ENCODE peak calls at places on chromosomes 12 and 14, in six cellular contexts. One of them, this sample, is unnamed.

GRCh38 chr14:55944757-55945156 is 173.5 kb upstream of the PELI2 start:
- DNase-seq in cardiac muscle cell: no peak
- DNase-seq in gastrocnemius medialis: no peak
- DNase-seq in RWPE2: no peak
- DNase-seq in thyroid gland: no peak
- DNase-seq in K562: no peak
- DNase-seq in this sample: no peak

GRCh38 chr12:130097342-130097741 is 64.9 kb upstream of the FZD10 start:
- DNase-seq in gastrocnemius medialis: no peak
- DNase-seq in cardiac muscle cell: no peak
- DNase-seq in K562: no peak
- DNase-seq in RWPE2: no peak
- DNase-seq in thyroid gland: no peak
- DNase-seq in this sample: no peak

GRCh38 chr14:105250008-105250366 is 1.7 kb downstream of the BTBD6 start:
- DNase-seq in RWPE2: no peak
- DNase-seq in K562: no peak
- DNase-seq in gastrocnemius medialis: no peak
- DNase-seq in thyroid gland: no peak
- DNase-seq in cardiac muscle cell: no peak
- DNase-seq in this sample: no peak

GRCh38 chr14:61113561-61113960 is 132.5 kb downstream of the SLC38A6 start:
- DNase-seq in gastrocnemius medialis: no peak
- DNase-seq in cardiac muscle cell: no peak
- DNase-seq in thyroid gland: no peak
- DNase-seq in K562: no peak
- DNase-seq in RWPE2: no peak
- DNase-seq in this sample: no peak

GRCh38 chr14:22265319-22266140 is 323.5 kb downstream of the DAD1 start:
- DNase-seq in RWPE2: no peak
- DNase-seq in cardiac muscle cell: no peak
- DNase-seq in thyroid gland: no peak
- DNase-seq in gastrocnemius medialis: no peak
- DNase-seq in K562: no peak
- DNase-seq in this sample: no peak

GRCh38 chr12:114439833-114440449 is 34.0 kb upstream of the TBX5 start:
- DNase-seq in cardiac muscle cell: no peak
- DNase-seq in gastrocnemius medialis: no peak
- DNase-seq in thyroid gland: no peak
- DNase-seq in K562: no peak
- DNase-seq in RWPE2: no peak
- DNase-seq in this sample: peak; percentile 63

GRCh38 chr14:36430662-36431084 is 89.4 kb downstream of the NKX2-1 start:
- DNase-seq in gastrocnemius medialis: no peak
- DNase-seq in cardiac muscle cell: no peak
- DNase-seq in K562: no peak
- DNase-seq in RWPE2: no peak
- DNase-seq in thyroid gland: no peak
- DNase-seq in this sample: no peak

GRCh38 chr14:53529519-53529918 is 376.4 kb upstream of the DDHD1 start:
- DNase-seq in gastrocnemius medialis: no peak
- DNase-seq in K562: no peak
- DNase-seq in cardiac muscle cell: no peak
- DNase-seq in thyroid gland: no peak
- DNase-seq in RWPE2: no peak
- DNase-seq in this sample: no peak

GRCh38 chr12:47244730-47245285 is 165.0 kb upstream of the AMIGO2 start:
- DNase-seq in RWPE2: no peak
- DNase-seq in gastrocnemius medialis: no peak
- DNase-seq in K562: no peak
- DNase-seq in thyroid gland: no peak
- DNase-seq in cardiac muscle cell: no peak
- DNase-seq in this sample: no peak

GRCh38 chr14:99707420-99707819 is 23.3 kb downstream of the CYP46A1 start:
- DNase-seq in K562: no peak
- DNase-seq in cardiac muscle cell: no peak
- DNase-seq in thyroid gland: no peak
- DNase-seq in RWPE2: no peak
- DNase-seq in gastrocnemius medialis: no peak
- DNase-seq in this sample: no peak

GRCh38 chr14:75417674-75418073 is 10.1 kb upstream of the JDP2 start:
- DNase-seq in thyroid gland: peak; percentile 44
- DNase-seq in K562: no peak
- DNase-seq in gastrocnemius medialis: peak; percentile 15
- DNase-seq in RWPE2: no peak
- DNase-seq in cardiac muscle cell: no peak
- DNase-seq in this sample: no peak

GRCh38 chr12:3803865-3804472 is 51.1 kb upstream of the CRACR2A start:
- DNase-seq in cardiac muscle cell: peak; percentile 77
- DNase-seq in K562: peak; percentile 53
- DNase-seq in gastrocnemius medialis: peak; percentile 59
- DNase-seq in RWPE2: no peak
- DNase-seq in thyroid gland: peak; percentile 72
- DNase-seq in this sample: peak; percentile 77

GRCh38 chr14:69615471-69616407 is 4.3 kb downstream of the SUSD6 start:
- DNase-seq in RWPE2: no peak
- DNase-seq in K562: no peak
- DNase-seq in thyroid gland: peak; percentile 86
- DNase-seq in gastrocnemius medialis: peak; percentile 50
- DNase-seq in cardiac muscle cell: no peak
- DNase-seq in this sample: no peak
- H3K4me3 ChIP-seq in RWPE2: no peak overlapping the region
- H3K4me3 ChIP-seq in K562: peak overlapping the region; percentile 28
- H3K4me3 ChIP-seq in thyroid gland: no peak overlapping the region
- H3K4me3 ChIP-seq in gastrocnemius medialis: peak overlapping the region; percentile 50
- H3K4me3 ChIP-seq in cardiac muscle cell: no peak overlapping the region
- H3K4me3 ChIP-seq in this sample: peak overlapping the region; percentile 22

GRCh38 chr12:58007875-58008274 is 66.5 kb downstream of the ATP23 start:
- DNase-seq in gastrocnemius medialis: no peak
- DNase-seq in K562: no peak
- DNase-seq in thyroid gland: no peak
- DNase-seq in RWPE2: no peak
- DNase-seq in cardiac muscle cell: no peak
- DNase-seq in this sample: no peak
- H3K4me1 ChIP-seq in gastrocnemius medialis: no peaks in the 10 kb centered on the region
- H3K4me1 ChIP-seq in K562: no peaks in the 10 kb centered on the region
- H3K4me1 ChIP-seq in thyroid gland: no peaks in the 10 kb centered on the region
- H3K4me1 ChIP-seq in RWPE2: no peaks in the 10 kb centered on the region
- H3K4me1 ChIP-seq in cardiac muscle cell: no peaks in the 10 kb centered on the region
- H3K4me1 ChIP-seq in this sample: no peaks in the 10 kb centered on the region

DNA sequence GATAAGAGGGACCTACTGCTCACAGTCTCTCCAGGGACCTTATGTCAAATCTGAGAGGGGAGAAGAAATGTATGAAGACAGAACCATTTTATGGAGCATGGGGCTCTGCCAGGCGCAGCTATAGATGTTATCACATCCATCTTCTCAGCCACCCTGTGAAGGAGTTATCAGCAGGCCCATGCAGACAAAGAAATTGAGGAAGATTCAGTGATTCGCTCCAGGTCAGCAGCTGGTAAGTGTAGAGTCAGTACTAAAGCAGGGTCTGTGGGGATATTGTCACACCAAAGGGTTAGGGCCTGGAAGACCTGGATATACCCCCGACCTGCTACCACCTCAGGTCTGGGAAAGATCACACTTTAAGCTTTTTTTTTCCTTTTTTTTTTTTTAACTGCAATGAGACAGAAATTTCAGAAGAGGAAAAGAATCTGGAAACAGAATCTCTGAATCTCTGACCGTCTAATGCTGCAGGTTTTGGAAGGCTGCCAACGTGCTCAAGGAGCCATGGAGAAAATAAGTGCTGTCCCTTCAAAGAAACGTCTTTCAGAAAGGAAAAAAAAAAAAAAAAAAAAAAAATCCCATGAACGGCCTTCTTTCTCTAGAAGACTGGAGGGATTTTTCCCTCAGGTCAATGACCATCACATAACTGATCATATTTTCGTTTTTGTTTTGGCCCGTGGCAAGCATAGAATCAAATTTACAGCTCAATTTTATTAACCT is 73.3 kb upstream of the PLEKHG7 start:
- DNase-seq in K562: no peak
- DNase-seq in cardiac muscle cell: peak; percentile 48
- DNase-seq in RWPE2: no peak
- DNase-seq in gastrocnemius medialis: no peak
- DNase-seq in thyroid gland: peak; percentile 92
- DNase-seq in this sample: peak; percentile 14
- H3K27ac ChIP-seq in K562: no peak overlapping the region
- H3K27ac ChIP-seq in cardiac muscle cell: no peak overlapping the region
- H3K27ac ChIP-seq in RWPE2: no peak overlapping the region
- H3K27ac ChIP-seq in gastrocnemius medialis: no peak overlapping the region
- H3K27ac ChIP-seq in thyroid gland: peak overlapping the region; percentile 68
- H3K27ac ChIP-seq in this sample: no peak overlapping the region

GRCh38 chr12:12744556-12745305 is 27.6 kb downstream of the CDKN1B start:
- DNase-seq in K562: no peak
- DNase-seq in RWPE2: no peak
- DNase-seq in gastrocnemius medialis: no peak
- DNase-seq in cardiac muscle cell: no peak
- DNase-seq in thyroid gland: no peak
- DNase-seq in this sample: no peak

GRCh38 chr12:12747281-12747680 is 30.1 kb downstream of the CDKN1B start:
- DNase-seq in thyroid gland: no peak
- DNase-seq in RWPE2: no peak
- DNase-seq in cardiac muscle cell: peak; percentile 26
- DNase-seq in gastrocnemius medialis: no peak
- DNase-seq in K562: no peak
- DNase-seq in this sample: no peak

GRCh38 chr12:12745576-12746211 is 28.5 kb downstream of the CDKN1B start:
- DNase-seq in cardiac muscle cell: no peak
- DNase-seq in gastrocnemius medialis: no peak
- DNase-seq in thyroid gland: no peak
- DNase-seq in RWPE2: no peak
- DNase-seq in K562: no peak
- DNase-seq in this sample: no peak

GRCh38 chr12:12748051-12748450 is 30.9 kb downstream of the CDKN1B start:
- DNase-seq in thyroid gland: no peak
- DNase-seq in cardiac muscle cell: no peak
- DNase-seq in gastrocnemius medialis: no peak
- DNase-seq in K562: no peak
- DNase-seq in RWPE2: no peak
- DNase-seq in this sample: no peak

GRCh38 chr12:12749433-12749832 is 32.3 kb downstream of the CDKN1B start:
- DNase-seq in RWPE2: no peak
- DNase-seq in thyroid gland: no peak
- DNase-seq in cardiac muscle cell: no peak
- DNase-seq in gastrocnemius medialis: no peak
- DNase-seq in K562: no peak
- DNase-seq in this sample: no peak
- H3K4me3 ChIP-seq in RWPE2: no peak overlapping the region
- H3K4me3 ChIP-seq in thyroid gland: no peak overlapping the region
- H3K4me3 ChIP-seq in cardiac muscle cell: no peak overlapping the region
- H3K4me3 ChIP-seq in gastrocnemius medialis: no peak overlapping the region
- H3K4me3 ChIP-seq in K562: no peak overlapping the region
- H3K4me3 ChIP-seq in this sample: peak overlapping the region; percentile 38

GRCh38 chr12:14942532-14942931 is 4.2 kb upstream of the ERP27 start:
- DNase-seq in RWPE2: no peak
- DNase-seq in thyroid gland: no peak
- DNase-seq in K562: no peak
- DNase-seq in gastrocnemius medialis: no peak
- DNase-seq in cardiac muscle cell: no peak
- DNase-seq in this sample: no peak
- H3K4me1 ChIP-seq in RWPE2: no peaks in the 10 kb centered on the region
- H3K4me1 ChIP-seq in thyroid gland: peaks cover 17% of the 10 kb centered on the region
- H3K4me1 ChIP-seq in K562: no peaks in the 10 kb centered on the region
- H3K4me1 ChIP-seq in gastrocnemius medialis: no peaks in the 10 kb centered on the region
- H3K4me1 ChIP-seq in cardiac muscle cell: no peaks in the 10 kb centered on the region
- H3K4me1 ChIP-seq in this sample: no peaks in the 10 kb centered on the region

DNA sequence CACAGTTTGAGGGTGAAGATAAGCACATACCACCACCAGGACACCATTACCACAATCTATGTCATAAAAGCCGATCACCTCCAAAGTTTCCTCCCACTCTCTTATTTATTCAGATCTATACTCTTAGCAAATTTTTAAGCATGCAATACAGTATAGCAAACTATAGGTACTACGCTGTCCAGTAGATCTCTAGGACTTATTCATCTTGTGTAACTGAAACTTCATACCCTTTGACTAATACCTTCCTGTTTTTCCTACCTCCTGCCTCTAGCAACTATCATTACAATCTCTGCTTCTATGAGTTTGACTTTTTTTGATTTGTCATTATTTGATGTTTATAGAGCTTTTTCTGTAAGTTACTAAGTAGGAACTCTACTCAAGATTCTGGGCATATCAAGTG is 84.5 kb upstream of the MANSC4 start:
- DNase-seq in thyroid gland: no peak
- DNase-seq in K562: no peak
- DNase-seq in cardiac muscle cell: no peak
- DNase-seq in RWPE2: no peak
- DNase-seq in gastrocnemius medialis: no peak
- DNase-seq in this sample: no peak
- H3K27ac ChIP-seq in thyroid gland: no peak overlapping the region
- H3K27ac ChIP-seq in K562: no peak overlapping the region
- H3K27ac ChIP-seq in cardiac muscle cell: no peak overlapping the region
- H3K27ac ChIP-seq in RWPE2: no peak overlapping the region
- H3K27ac ChIP-seq in gastrocnemius medialis: no peak overlapping the region
- H3K27ac ChIP-seq in this sample: no peak overlapping the region